ENCODE peak calls at places on chromosome 3, in five cellular contexts. One of them, this sample, is unnamed.

GRCh38 chr3:55487376-55488241 is 503 bp upstream of the WNT5A start:
- DNase-seq in tibial artery: no peak
- DNase-seq in AG04450: no peak
- DNase-seq in SJSA1: peak
- DNase-seq in right lobe of liver: peak
- DNase-seq in this sample: peak

GRCh38 chr3:187902041-187902471 is 156.8 kb upstream of the BCL6 start:
- DNase-seq in AG04450: no peak
- DNase-seq in right lobe of liver: no peak
- DNase-seq in SJSA1: no peak
- DNase-seq in tibial artery: no peak
- DNase-seq in this sample: no peak

GRCh38 chr3:101065962-101066361 is 72.7 kb upstream of the ABI3BP start:
- DNase-seq in AG04450: peak
- DNase-seq in SJSA1: peak
- DNase-seq in right lobe of liver: no peak
- DNase-seq in tibial artery: no peak
- DNase-seq in this sample: no peak

GRCh38 chr3:31382856-31383255 is 149.9 kb upstream of the STT3B start:
- DNase-seq in SJSA1: no peak
- DNase-seq in tibial artery: no peak
- DNase-seq in AG04450: no peak
- DNase-seq in right lobe of liver: no peak
- DNase-seq in this sample: no peak

GRCh38 chr3:155745795-155746550 is 1.1 kb upstream of the PLCH1 start:
- DNase-seq in right lobe of liver: no peak
- DNase-seq in AG04450: no peak
- DNase-seq in tibial artery: no peak
- DNase-seq in SJSA1: no peak
- DNase-seq in this sample: no peak

GRCh38 chr3:75224419-75224818 is 439.7 kb upstream of the FRG2C start:
- DNase-seq in right lobe of liver: no peak
- DNase-seq in SJSA1: no peak
- DNase-seq in tibial artery: no peak
- DNase-seq in AG04450: no peak
- DNase-seq in this sample: no peak

GRCh38 chr3:141795311-141795710 is 32.1 kb downstream of the GRK7 start:
- DNase-seq in tibial artery: no peak
- DNase-seq in right lobe of liver: no peak
- DNase-seq in SJSA1: no peak
- DNase-seq in AG04450: no peak
- DNase-seq in this sample: no peak

GRCh38 chr3:3772920-3773319 is 26.3 kb upstream of the LRRN1 start:
- DNase-seq in AG04450: no peak
- DNase-seq in right lobe of liver: no peak
- DNase-seq in tibial artery: no peak
- DNase-seq in SJSA1: no peak
- DNase-seq in this sample: no peak

GRCh38 chr3:37173806-37174205 is 576 bp downstream of the LRRFIP2 start:
- DNase-seq in tibial artery: no peak
- DNase-seq in AG04450: no peak
- DNase-seq in SJSA1: no peak
- DNase-seq in right lobe of liver: no peak
- DNase-seq in this sample: no peak

GRCh38 chr3:128273116-128273840 is 120.0 kb downstream of the EEFSEC start:
- DNase-seq in AG04450: no peak
- DNase-seq in right lobe of liver: no peak
- DNase-seq in tibial artery: no peak
- DNase-seq in SJSA1: no peak
- DNase-seq in this sample: peak

GRCh38 chr3:184155644-184156521 is 706 bp downstream of the DVL3 start:
- DNase-seq in tibial artery: peak
- DNase-seq in SJSA1: peak
- DNase-seq in AG04450: no peak
- DNase-seq in right lobe of liver: no peak
- DNase-seq in this sample: no peak

GRCh38 chr3:83039422-83039821 is 1278.0 kb upstream of the GBE1 start:
- DNase-seq in AG04450: no peak
- DNase-seq in tibial artery: no peak
- DNase-seq in right lobe of liver: no peak
- DNase-seq in SJSA1: peak
- DNase-seq in this sample: no peak

GRCh38 chr3:98518816-98519215 is 3.9 kb downstream of the CLDND1 start:
- DNase-seq in SJSA1: no peak
- DNase-seq in right lobe of liver: no peak
- DNase-seq in tibial artery: no peak
- DNase-seq in AG04450: no peak
- DNase-seq in this sample: no peak

GRCh38 chr3:127175272-127175671 is 17.7 kb upstream of the PRR23E start:
- DNase-seq in right lobe of liver: no peak
- DNase-seq in AG04450: no peak
- DNase-seq in SJSA1: no peak
- DNase-seq in tibial artery: no peak
- DNase-seq in this sample: no peak

GRCh38 chr3:26915208-26915607 is 292.6 kb downstream of the LRRC3B start:
- DNase-seq in SJSA1: no peak
- DNase-seq in tibial artery: no peak
- DNase-seq in right lobe of liver: no peak
- DNase-seq in AG04450: no peak
- DNase-seq in this sample: no peak

GRCh38 chr3:175192536-175192935 is 333.4 kb downstream of the NAALADL2 start:
- DNase-seq in tibial artery: no peak
- DNase-seq in AG04450: no peak
- DNase-seq in SJSA1: no peak
- DNase-seq in right lobe of liver: no peak
- DNase-seq in this sample: no peak

DNA sequence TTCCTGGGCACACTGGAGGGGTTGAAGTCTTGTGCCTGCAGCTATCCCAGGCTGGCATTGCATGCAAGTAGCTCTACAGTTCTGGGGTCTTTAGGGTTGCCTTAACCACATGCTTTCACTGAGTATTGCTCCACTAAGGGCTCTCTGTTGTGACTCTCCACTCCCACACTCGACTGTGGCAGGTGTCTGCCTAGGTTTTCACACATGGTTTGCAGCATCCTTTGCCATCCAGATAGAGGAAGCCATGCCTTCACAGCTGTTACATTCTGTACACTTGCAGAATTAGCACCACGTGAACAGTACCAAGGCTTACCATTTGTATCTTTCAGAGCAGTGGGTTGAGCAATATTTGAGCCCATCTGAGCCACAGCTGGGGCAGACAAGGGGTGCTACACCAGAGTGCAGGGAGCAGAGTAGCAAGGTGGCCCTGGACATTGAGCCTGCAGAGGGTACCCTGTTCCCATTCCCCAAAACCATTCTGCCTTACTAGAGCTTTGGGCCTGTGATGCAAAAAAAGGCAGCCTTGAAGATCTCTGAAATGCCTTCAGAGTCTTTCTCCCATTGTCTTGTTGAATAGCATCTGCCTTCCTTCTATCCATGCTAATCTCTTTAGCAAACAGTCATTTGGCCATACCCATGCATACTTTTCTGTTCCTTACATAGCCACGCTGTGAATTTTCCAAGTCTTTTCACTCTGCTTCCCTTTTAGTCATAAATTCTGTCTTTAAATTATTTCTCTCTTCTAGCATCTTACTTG is 95.2 kb upstream of the PLCL2 start:
- DNase-seq in SJSA1: no peak
- DNase-seq in AG04450: no peak
- DNase-seq in tibial artery: no peak
- DNase-seq in right lobe of liver: no peak
- DNase-seq in this sample: no peak
- H3K27ac ChIP-seq in SJSA1: no peak
- H3K27ac ChIP-seq in AG04450: no peak
- H3K27ac ChIP-seq in tibial artery: no peak
- H3K27ac ChIP-seq in right lobe of liver: no peak
- H3K27ac ChIP-seq in this sample: no peak

DNA sequence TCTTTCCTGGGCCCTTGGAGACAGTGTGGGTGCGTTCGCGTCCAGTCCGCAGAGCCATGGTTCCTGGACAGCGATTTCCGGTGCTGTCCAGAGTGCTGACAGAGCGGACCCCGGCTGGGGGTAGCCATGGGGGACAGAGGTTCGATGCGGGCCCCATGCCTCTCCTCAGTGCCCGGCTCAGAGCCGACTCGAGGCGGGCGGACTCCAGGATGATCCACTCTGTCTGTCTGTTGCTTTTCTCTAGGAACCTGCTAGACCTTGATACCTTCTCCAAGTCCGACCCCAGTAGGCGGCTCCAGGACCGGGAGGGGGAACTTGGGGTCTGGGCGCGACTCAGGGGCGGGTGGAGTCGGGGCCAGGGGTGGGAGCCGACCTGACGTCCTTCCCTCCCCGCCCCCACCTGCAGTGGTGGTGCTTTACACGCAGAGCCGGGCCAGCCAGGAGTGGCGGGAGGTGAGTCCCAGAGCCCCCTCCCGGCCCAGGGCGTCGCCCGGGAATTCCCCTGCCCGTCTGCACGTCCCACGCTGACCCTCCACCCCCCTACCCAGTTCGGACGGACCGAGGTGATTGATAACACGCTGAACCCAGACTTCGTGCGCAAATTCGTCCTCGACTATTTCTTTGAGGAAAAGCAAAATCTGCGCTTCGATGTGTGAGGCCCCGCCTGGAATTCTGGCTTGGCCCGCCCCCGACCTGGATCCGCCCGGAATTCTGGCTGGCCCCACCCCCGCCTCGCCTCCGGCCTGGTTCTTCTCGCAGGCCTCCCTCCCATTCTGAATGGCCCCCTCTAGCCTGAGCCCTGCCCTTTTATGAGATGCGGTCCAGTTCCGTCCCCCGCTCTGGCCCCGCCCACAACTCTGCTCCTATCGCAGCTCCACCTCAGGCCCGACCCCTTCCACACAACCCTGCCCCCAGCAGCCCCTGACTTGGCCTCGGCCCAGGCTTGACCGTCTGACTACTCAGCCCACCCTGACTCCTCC is 1.0 kb downstream of the CPNE9 start:
- DNase-seq in SJSA1: peak
- DNase-seq in right lobe of liver: no peak
- DNase-seq in AG04450: no peak
- DNase-seq in tibial artery: no peak
- DNase-seq in this sample: peak
- H3K4me3 ChIP-seq in SJSA1: no peak
- H3K4me3 ChIP-seq in right lobe of liver: no peak
- H3K4me3 ChIP-seq in AG04450: peak
- H3K4me3 ChIP-seq in tibial artery: peak
- H3K4me3 ChIP-seq in this sample: peak

DNA sequence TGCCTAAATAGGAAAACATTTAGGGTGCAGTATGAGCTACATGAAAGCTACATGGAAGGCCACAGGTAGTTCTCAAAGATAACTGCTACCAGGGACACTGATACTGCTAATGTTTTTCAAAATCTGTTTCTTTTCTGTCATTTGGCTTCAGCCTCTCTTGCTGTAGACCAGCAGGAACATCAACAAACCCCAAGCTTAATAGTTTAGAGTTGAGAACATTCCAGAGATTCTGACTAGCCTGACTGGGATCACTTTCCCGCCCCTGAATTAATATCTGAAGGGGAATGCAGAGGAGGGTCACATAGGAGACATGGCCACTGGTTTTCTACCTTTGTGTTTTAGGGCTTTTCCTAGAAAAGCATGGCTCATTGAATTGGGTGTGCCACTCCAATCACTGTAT is 16.9 kb upstream of the C3orf38 start:
- DNase-seq in AG04450: no peak
- DNase-seq in tibial artery: no peak
- DNase-seq in right lobe of liver: no peak
- DNase-seq in SJSA1: no peak
- DNase-seq in this sample: no peak
- H3K27ac ChIP-seq in AG04450: no peak
- H3K27ac ChIP-seq in tibial artery: no peak
- H3K27ac ChIP-seq in right lobe of liver: no peak
- H3K27ac ChIP-seq in SJSA1: no peak
- H3K27ac ChIP-seq in this sample: no peak

GRCh38 chr3:66493464-66494099 is 7.2 kb downstream of the LRIG1 start:
- DNase-seq in tibial artery: no peak
- DNase-seq in AG04450: no peak
- DNase-seq in SJSA1: no peak
- DNase-seq in right lobe of liver: no peak
- DNase-seq in this sample: no peak
- H3K4me3 ChIP-seq in tibial artery: no peak
- H3K4me3 ChIP-seq in AG04450: no peak
- H3K4me3 ChIP-seq in SJSA1: no peak
- H3K4me3 ChIP-seq in right lobe of liver: no peak
- H3K4me3 ChIP-seq in this sample: no peak

GRCh38 chr3:159928071-159928491 is 60.6 kb upstream of the IL12A start:
- DNase-seq in right lobe of liver: no peak
- DNase-seq in SJSA1: no peak
- DNase-seq in tibial artery: no peak
- DNase-seq in AG04450: no peak
- DNase-seq in this sample: no peak

GRCh38 chr3:159929894-159930235 is 58.8 kb upstream of the IL12A start:
- DNase-seq in AG04450: no peak
- DNase-seq in right lobe of liver: no peak
- DNase-seq in tibial artery: no peak
- DNase-seq in SJSA1: no peak
- DNase-seq in this sample: no peak

GRCh38 chr3:159926573-159926972 is 62.1 kb upstream of the IL12A start:
- DNase-seq in right lobe of liver: no peak
- DNase-seq in AG04450: no peak
- DNase-seq in tibial artery: no peak
- DNase-seq in SJSA1: no peak
- DNase-seq in this sample: no peak

GRCh38 chr3:159928692-159929091 is 59.9 kb upstream of the IL12A start:
- DNase-seq in SJSA1: peak
- DNase-seq in tibial artery: no peak
- DNase-seq in AG04450: peak
- DNase-seq in right lobe of liver: no peak
- DNase-seq in this sample: no peak

DNA sequence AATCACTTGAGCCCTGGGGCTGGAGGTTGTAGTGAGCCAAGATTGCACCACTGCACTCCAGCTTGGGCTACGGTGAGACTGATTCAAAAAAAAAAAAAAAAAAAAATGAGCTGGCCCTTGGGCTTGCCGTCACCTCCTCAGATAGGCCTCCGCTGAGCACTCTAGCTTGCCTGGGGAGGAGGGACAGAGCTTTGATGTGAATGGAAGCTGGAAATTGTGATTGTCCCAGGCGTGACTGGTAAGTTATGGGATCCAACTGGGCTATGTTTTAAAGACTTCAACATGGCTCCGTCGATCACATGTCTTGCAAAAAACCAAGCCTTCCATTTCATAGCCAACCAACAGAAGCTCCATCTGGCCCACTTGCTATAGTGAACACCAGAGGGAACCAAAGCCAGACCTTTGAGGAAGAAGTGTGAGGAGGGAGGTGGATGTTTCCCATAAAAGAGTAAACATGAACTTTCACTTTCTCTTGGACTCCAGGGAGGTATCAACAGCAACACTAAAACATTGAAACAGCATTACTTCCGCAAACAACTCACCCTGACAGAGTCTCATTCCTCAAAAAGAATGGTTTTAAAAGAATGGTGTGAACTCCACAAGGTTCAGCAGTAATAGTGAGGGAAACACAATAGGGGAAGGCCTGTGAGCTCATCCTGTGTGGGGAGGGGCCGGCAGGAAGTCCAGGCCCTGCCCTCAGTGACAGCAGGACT is 59.3 kb upstream of the IL12A start:
- DNase-seq in tibial artery: no peak
- DNase-seq in AG04450: peak
- DNase-seq in SJSA1: peak
- DNase-seq in right lobe of liver: no peak
- DNase-seq in this sample: no peak
- H3K27ac ChIP-seq in tibial artery: peak
- H3K27ac ChIP-seq in AG04450: peak
- H3K27ac ChIP-seq in SJSA1: peak
- H3K27ac ChIP-seq in right lobe of liver: no peak
- H3K27ac ChIP-seq in this sample: peak

GRCh38 chr3:123319760-123320159 is 118.0 kb downstream of the SEC22A start:
- DNase-seq in tibial artery: no peak
- DNase-seq in SJSA1: no peak
- DNase-seq in AG04450: no peak
- DNase-seq in right lobe of liver: no peak
- DNase-seq in this sample: no peak
- H3K4me3 ChIP-seq in tibial artery: no peak
- H3K4me3 ChIP-seq in SJSA1: no peak
- H3K4me3 ChIP-seq in AG04450: no peak
- H3K4me3 ChIP-seq in right lobe of liver: no peak
- H3K4me3 ChIP-seq in this sample: no peak